ENCODE peak calls at places on chromosomes 16 and 17, in nine cellular contexts. D is MCF 10A, V is OCI-LY7, S is GM06990, E is astrocyte of the spinal cord, B is B cell, M is HFFc6, Z is AG04450, H is gastrocnemius medialis. P is an unnamed sample.

GRCh38 chr17:8793649-8794048 is 5.5 kb downstream of the MFSD6L start:
- DNase-seq in D (no peak), V (no peak), S (no peak), E (no peak), B (no peak), M (no peak), Z (no peak), H (no peak), P (no peak)

GRCh38 chr17:80675451-80676095 is 130.9 kb downstream of the RPTOR start:
- DNase-seq in D (no peak), V (no peak), S (no peak), E (no peak), B (no peak), M (no peak), Z (no peak), H (no peak), P (no peak)

GRCh38 chr17:67260051-67260987 is 15.3 kb upstream of the HELZ start:
- DNase-seq in D (peak), V (no peak), S (no peak), E (peak), B (no peak), M (peak), Z (no peak), H (peak), P (no peak)

GRCh38 chr16:89018605-89019158 is 41.7 kb upstream of the CBFA2T3 start:
- DNase-seq in D (no peak), V (no peak), S (no peak), E (no peak), B (no peak), M (no peak), Z (no peak), H (no peak), P (no peak)

GRCh38 chr17:18314059-18314730 is 599 bp downstream of the TOP3A start:
- DNase-seq in D (peak), V (peak), S (no peak), E (peak), B (no peak), M (no peak), Z (no peak), H (no peak), P (peak)

GRCh38 chr17:82859431-82860403 is 19.9 kb upstream of the ZNF750 start:
- DNase-seq in D (no peak), V (peak), S (peak), E (peak), B (peak), M (peak), Z (no peak), H (peak), P (no peak)

GRCh38 chr16:13756411-13756810 is 163.5 kb upstream of the ERCC4 start:
- DNase-seq in D (no peak), V (no peak), S (no peak), E (no peak), B (no peak), M (no peak), Z (no peak), H (no peak), P (no peak)

GRCh38 chr16:48503779-48504178 is 106.2 kb downstream of the N4BP1 start:
- DNase-seq in D (no peak), V (no peak), S (no peak), E (peak), B (no peak), M (peak), Z (peak), H (no peak), P (peak)

GRCh38 chr16:31215287-31216115 is 1.4 kb downstream of the PYDC1 start:
- DNase-seq in D (peak), V (no peak), S (no peak), E (peak), B (peak), M (peak), Z (no peak), H (peak), P (peak)

GRCh38 chr17:68776451-68776850 is 175.3 kb upstream of the FAM20A start:
- DNase-seq in D (no peak), V (no peak), S (no peak), E (no peak), B (no peak), M (no peak), Z (no peak), H (no peak), P (no peak)

GRCh38 chr16:85327731-85328664 is 215.7 kb upstream of the CIBAR2 start:
- DNase-seq in D (no peak), V (no peak), S (no peak), E (peak), B (no peak), M (no peak), Z (no peak), H (no peak), P (peak)

GRCh38 chr16:68083239-68083781 is 1.9 kb upstream of the NFATC3 start:
- DNase-seq in D (no peak), V (no peak), S (no peak), E (no peak), B (no peak), M (no peak), Z (no peak), H (no peak), P (no peak)

GRCh38 chr17:69574257-69575197 is 160.0 kb downstream of the MAP2K6 start:
- DNase-seq in D (peak), V (peak), S (no peak), E (peak), B (no peak), M (peak), Z (peak), H (no peak), P (peak)

GRCh38 chr17:39716073-39716818 is 14.1 kb downstream of the MIEN1 start:
- DNase-seq in D (no peak), V (no peak), S (no peak), E (no peak), B (no peak), M (no peak), Z (no peak), H (no peak), P (no peak)

GRCh38 chr17:33335491-33336173 is 42.5 kb upstream of the ASIC2 start:
- DNase-seq in D (no peak), V (no peak), S (no peak), E (no peak), B (no peak), M (no peak), Z (no peak), H (no peak), P (no peak)

GRCh38 chr16:17350212-17350611 is 120.5 kb downstream of the XYLT1 start:
- DNase-seq in D (no peak), V (no peak), S (no peak), E (no peak), B (no peak), M (peak), Z (no peak), H (no peak), P (no peak)

GRCh38 chr17:59152925-59153324 is 2.1 kb downstream of the SKA2 start:
- DNase-seq in D (no peak), V (no peak), S (no peak), E (no peak), B (no peak), M (no peak), Z (no peak), H (no peak), P (no peak)

GRCh38 chr16:19757026-19757425 is 39.0 kb downstream of the IQCK start:
- DNase-seq in D (no peak), V (no peak), S (no peak), E (peak), B (no peak), M (no peak), Z (no peak), H (no peak), P (no peak)

GRCh38 chr16:21568502-21569189 is 30.7 kb upstream of the METTL9 start:
- DNase-seq in D (no peak), V (no peak), S (no peak), E (no peak), B (no peak), M (no peak), Z (no peak), H (no peak), P (no peak)

GRCh38 chr17:56577810-56578209 is 15.7 kb upstream of the NOG start:
- DNase-seq in D (no peak), V (no peak), S (no peak), E (no peak), B (no peak), M (no peak), Z (no peak), H (peak), P (peak)

GRCh38 chr16:29821663-29822115 is 1.4 kb downstream of the MVP start:
- DNase-seq in D (peak), V (no peak), S (no peak), E (peak), B (no peak), M (peak), Z (no peak), H (no peak), P (no peak)

DNA sequence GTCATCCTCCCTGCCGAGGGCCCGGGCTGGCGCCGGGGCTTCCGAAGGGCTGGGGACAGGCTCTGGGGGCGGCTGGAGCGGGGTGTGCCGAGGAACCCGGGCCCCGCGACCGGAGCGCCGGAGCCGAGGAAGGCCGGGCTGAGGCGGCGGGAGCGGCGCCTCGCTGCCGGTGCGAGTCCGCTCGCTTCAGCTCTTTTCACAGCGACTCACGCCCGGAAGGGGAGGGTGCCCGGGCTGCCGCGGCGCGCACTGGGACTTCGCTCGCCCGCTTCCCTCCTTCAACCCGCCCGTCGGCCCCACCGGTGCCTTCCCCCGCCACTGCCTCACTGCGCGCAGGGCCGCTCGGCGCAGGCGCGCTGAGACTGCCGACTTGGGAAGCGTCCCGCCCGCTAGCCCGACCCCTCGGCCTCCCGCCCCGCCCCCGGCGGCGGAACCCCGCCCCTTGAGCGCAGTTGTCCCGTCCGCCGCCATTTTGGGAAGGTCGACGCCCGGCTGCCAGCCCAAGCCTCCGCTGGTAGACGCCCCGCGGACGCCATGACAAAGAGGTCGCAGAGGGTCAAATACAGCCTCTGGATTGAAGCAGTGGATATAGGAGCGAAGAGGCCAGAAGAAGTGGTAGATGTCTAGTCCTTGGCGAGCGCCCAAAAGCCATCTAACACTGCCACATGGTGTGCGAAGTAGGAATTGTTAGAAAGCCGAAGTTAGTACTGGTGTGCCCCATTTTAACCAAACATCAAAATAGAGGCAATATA is at the start of gene UBE2G1:
- DNase-seq in D (peak), V (peak), S (peak), E (peak), B (peak), M (peak), Z (peak), H (peak), P (peak)
- TF ChIP-seq CTCF in D (peak), V (peak), S (peak), E (peak), B (no peak), M (peak), Z (peak), H (peak), P (peak)

GRCh38 chr17:75695830-75696271 is 25.4 kb upstream of the ITGB4 start:
- DNase-seq in D (no peak), V (no peak), S (no peak), E (no peak), B (no peak), M (no peak), Z (no peak), H (peak), P (peak)

GRCh38 chr17:75695141-75695829 is 26.0 kb upstream of the ITGB4 start:
- DNase-seq in D (peak), V (no peak), S (no peak), E (peak), B (no peak), M (peak), Z (no peak), H (no peak), P (no peak)

GRCh38 chr17:75692976-75693375 is 25.8 kb downstream of the SAP30BP start:
- DNase-seq in D (no peak), V (no peak), S (no peak), E (no peak), B (no peak), M (no peak), Z (no peak), H (no peak), P (no peak)

GRCh38 chr17:75694536-75694935 is 26.7 kb upstream of the ITGB4 start:
- DNase-seq in D (no peak), V (no peak), S (no peak), E (no peak), B (no peak), M (no peak), Z (no peak), H (peak), P (no peak)

DNA sequence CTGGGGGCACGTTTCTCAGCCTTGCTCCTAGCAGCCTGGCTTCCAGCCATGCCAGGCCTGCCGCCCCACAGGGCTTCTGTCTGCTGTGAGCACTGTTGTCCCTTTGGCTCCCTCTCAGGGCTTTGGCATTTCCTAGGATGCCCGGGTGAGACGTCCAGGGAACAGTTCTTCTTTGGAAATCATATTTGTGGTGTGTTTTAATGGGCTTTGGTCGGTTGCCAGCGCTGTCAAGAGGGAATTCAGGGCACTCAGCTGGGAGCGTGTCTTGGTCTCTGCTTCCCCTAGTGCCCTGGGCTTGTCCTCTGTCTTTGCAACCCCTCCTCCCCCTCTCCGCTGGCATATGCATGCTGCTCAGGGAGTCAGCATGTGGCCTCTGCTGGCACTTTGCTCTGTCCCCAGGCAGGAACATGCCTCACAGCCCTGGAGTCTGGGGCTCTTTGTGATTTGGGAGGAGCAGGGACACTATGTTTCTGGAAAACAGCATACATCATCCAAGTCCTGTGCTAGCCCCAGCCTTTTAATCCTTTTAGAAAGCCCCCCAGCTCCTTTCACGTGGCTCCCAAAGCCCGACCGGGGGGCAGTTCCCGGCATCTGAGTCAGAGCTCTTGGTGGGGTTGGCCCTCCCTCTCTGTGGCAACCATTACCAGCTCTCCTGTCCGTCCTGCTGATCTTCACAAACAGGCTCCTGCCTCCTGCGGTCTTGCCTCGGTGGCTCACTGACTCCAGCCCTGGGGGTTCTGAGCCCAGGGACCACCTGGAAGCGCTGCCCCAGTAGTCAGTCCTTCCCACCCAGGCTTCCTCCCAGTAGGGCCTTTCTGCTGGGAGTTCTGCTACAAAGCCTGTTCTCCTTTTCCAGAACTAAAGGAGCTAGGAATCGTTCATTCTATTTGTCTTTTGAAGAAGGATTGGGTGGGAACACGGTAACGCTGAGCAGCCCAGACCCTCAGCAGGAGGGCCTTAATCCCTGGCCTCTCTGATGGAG is 26.7 kb downstream of the SAP30BP start:
- DNase-seq in D (peak), V (no peak), S (no peak), E (peak), B (no peak), M (peak), Z (no peak), H (peak), P (peak)
- TF ChIP-seq CTCF in D (no peak), V (no peak), S (no peak), E (no peak), B (no peak), M (peak), Z (no peak), H (peak), P (no peak)

GRCh38 chr17:48179071-48179945 is 71.7 kb downstream of the SNX11 start:
- DNase-seq in D (no peak), V (no peak), S (no peak), E (peak), B (no peak), M (no peak), Z (no peak), H (no peak), P (no peak)

GRCh38 chr17:48178327-48178726 is 70.8 kb downstream of the SNX11 start:
- DNase-seq in D (no peak), V (no peak), S (no peak), E (no peak), B (no peak), M (no peak), Z (no peak), H (no peak), P (no peak)

GRCh38 chr17:48180842-48181241 is 73.3 kb downstream of the SNX11 start:
- DNase-seq in D (no peak), V (no peak), S (no peak), E (no peak), B (no peak), M (no peak), Z (no peak), H (no peak), P (no peak)

GRCh38 chr17:48184721-48185120 is 77.2 kb downstream of the SNX11 start:
- DNase-seq in D (no peak), V (no peak), S (no peak), E (no peak), B (no peak), M (no peak), Z (no peak), H (no peak), P (no peak)

GRCh38 chr17:48181653-48182052 is 74.1 kb downstream of the SNX11 start:
- DNase-seq in D (peak), V (no peak), S (no peak), E (peak), B (no peak), M (peak), Z (no peak), H (no peak), P (no peak)
- TF ChIP-seq CTCF in D (peak), V (peak), S (peak), E (peak), B (no peak), M (peak), Z (peak), H (no peak), P (no peak)

GRCh38 chr16:58488531-58488930 is 11.4 kb upstream of the NDRG4 start:
- DNase-seq in D (no peak), V (no peak), S (no peak), E (no peak), B (no peak), M (no peak), Z (no peak), H (no peak), P (no peak)
- TF ChIP-seq CTCF in D (no peak), V (no peak), S (no peak), E (no peak), B (no peak), M (no peak), Z (no peak), H (no peak), P (no peak)